ENCODE peak calls at places on chromosome 14, in eight cellular contexts. B, C, H, Q, T, E, S and Y are unnamed samples.

GRCh38 chr14:100303179-100303578 is 3.1 kb downstream of the SLC25A29 start:
- DNase-seq in B (peak; percentile 45), C (no peak), H (no peak), Q (no peak), T (peak; percentile 25), E (no peak), S (no peak), Y (no peak)

GRCh38 chr14:22980672-22981089 is 1.7 kb downstream of the AJUBA start:
- DNase-seq in B (no peak), C (peak; percentile 31), H (no peak), Q (no peak), T (no peak), E (no peak), S (peak; percentile 90), Y (peak; percentile 54)

GRCh38 chr14:76867536-76868452 is 41.6 kb downstream of the LRRC74A start:
- DNase-seq in B (no peak), C (no peak), H (no peak), Q (no peak), T (no peak), E (no peak), S (no peak), Y (no peak)

GRCh38 chr14:71339650-71340415 is 432.6 kb downstream of the PCNX1 start:
- DNase-seq in B (no peak), C (no peak), H (no peak), Q (no peak), T (no peak), E (no peak), S (no peak), Y (no peak)

GRCh38 chr14:60183724-60184596 is 18.8 kb upstream of the DHRS7 start:
- DNase-seq in B (no peak), C (peak; percentile 32), H (peak; percentile 81), Q (no peak), T (peak; percentile 91), E (no peak), S (no peak), Y (no peak)

GRCh38 chr14:54252072-54252730 is 144.6 kb upstream of the CDKN3 start:
- DNase-seq in B (no peak), C (no peak), H (peak; percentile 69), Q (no peak), T (no peak), E (no peak), S (no peak), Y (no peak)

GRCh38 chr14:32329146-32329545 is at the start of gene AKAP6:
- DNase-seq in B (no peak), C (no peak), H (peak; percentile 18), Q (no peak), T (no peak), E (no peak), S (no peak), Y (no peak)

GRCh38 chr14:77306406-77307098 is 14.1 kb downstream of the POMT2 start:
- DNase-seq in B (no peak), C (no peak), H (no peak), Q (no peak), T (no peak), E (no peak), S (no peak), Y (no peak)

GRCh38 chr14:105069887-105070759 is 4.9 kb upstream of the GPR132 start:
- DNase-seq in B (no peak), C (peak; percentile 36), H (peak; percentile 60), Q (no peak), T (no peak), E (no peak), S (no peak), Y (peak; percentile 71)

GRCh38 chr14:104996032-104996431 is 10.4 kb downstream of the CLBA1 start:
- DNase-seq in B (no peak), C (no peak), H (no peak), Q (no peak), T (no peak), E (no peak), S (no peak), Y (no peak)

GRCh38 chr14:77307099-77307496 is 13.6 kb downstream of the POMT2 start:
- DNase-seq in B (peak; percentile 55), C (no peak), H (no peak), Q (no peak), T (no peak), E (no peak), S (no peak), Y (no peak)

GRCh38 chr14:59020382-59020781 is 168.1 kb upstream of the DAAM1 start:
- DNase-seq in B (peak; percentile 38), C (no peak), H (peak; percentile 49), Q (no peak), T (peak; percentile 26), E (no peak), S (no peak), Y (no peak)

GRCh38 chr14:71783101-71783500 is 149.1 kb upstream of the RGS6 start:
- DNase-seq in B (no peak), C (no peak), H (no peak), Q (no peak), T (no peak), E (no peak), S (no peak), Y (no peak)

GRCh38 chr14:93285048-93285447 is 47.8 kb downstream of the BTBD7 start:
- DNase-seq in B (no peak), C (no peak), H (peak; percentile 31), Q (no peak), T (no peak), E (no peak), S (no peak), Y (no peak)

GRCh38 chr14:51883232-51883631 is 22.8 kb downstream of the GNG2 start:
- DNase-seq in B (no peak), C (no peak), H (no peak), Q (no peak), T (no peak), E (no peak), S (no peak), Y (no peak)

GRCh38 chr14:100468557-100468956 is 118.7 kb downstream of the BEGAIN start:
- DNase-seq in B (no peak), C (no peak), H (no peak), Q (no peak), T (no peak), E (no peak), S (no peak), Y (no peak)

GRCh38 chr14:67964391-67964812 is 144.8 kb downstream of the RAD51B start:
- DNase-seq in B (no peak), C (no peak), H (peak; percentile 76), Q (no peak), T (no peak), E (no peak), S (no peak), Y (no peak)

GRCh38 chr14:67961676-67962075 is 142.1 kb downstream of the RAD51B start:
- DNase-seq in B (no peak), C (no peak), H (no peak), Q (no peak), T (no peak), E (no peak), S (no peak), Y (no peak)

GRCh38 chr14:67963545-67963944 is 144.0 kb downstream of the RAD51B start:
- DNase-seq in B (no peak), C (no peak), H (no peak), Q (no peak), T (no peak), E (no peak), S (no peak), Y (no peak)

GRCh38 chr14:67963960-67964359 is 144.4 kb downstream of the RAD51B start:
- DNase-seq in B (no peak), C (no peak), H (no peak), Q (no peak), T (no peak), E (no peak), S (no peak), Y (no peak)

DNA sequence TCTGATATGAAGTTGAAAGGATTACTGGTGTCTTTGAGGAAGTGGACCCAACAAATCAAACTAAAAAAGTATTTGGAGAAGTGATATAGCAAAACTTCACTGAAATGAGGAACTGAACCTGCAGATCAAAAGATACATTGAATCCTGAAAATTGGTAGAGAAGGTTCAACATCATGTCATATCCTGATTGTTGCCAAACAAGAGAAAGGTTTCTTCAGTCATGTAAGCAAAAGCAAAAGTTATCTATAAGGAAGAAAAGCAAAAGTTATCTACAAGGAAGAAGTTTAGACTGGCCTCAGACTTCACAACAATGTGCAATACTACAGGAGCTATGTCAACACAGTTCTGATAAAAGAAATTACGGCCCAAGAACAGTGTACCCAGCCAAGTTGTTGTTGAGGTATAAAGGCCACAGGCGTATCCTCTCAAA is 142.7 kb downstream of the RAD51B start:
- DNase-seq in B (no peak), C (no peak), H (no peak), Q (no peak), T (peak; percentile 80), E (no peak), S (no peak), Y (no peak)
- H3K4me3 ChIP-seq in B (no peak overlapping the region), C (no peak overlapping the region), H (no peak overlapping the region), Q (no peak overlapping the region), T (peak overlapping the region; percentile 22), E (no peak overlapping the region), S (no peak overlapping the region), Y (no peak overlapping the region)

GRCh38 chr14:96205059-96205993 is 687 bp downstream of the BDKRB2 start:
- DNase-seq in B (no peak), C (no peak), H (no peak), Q (no peak), T (peak; percentile 25), E (no peak), S (no peak), Y (no peak)
- H3K4me3 ChIP-seq in B (peak overlapping the region; percentile 28), C (peak overlapping the region; percentile 45), H (peak overlapping the region; percentile 73), Q (peak overlapping the region; percentile 62), T (no peak overlapping the region), E (no peak overlapping the region), S (peak overlapping the region; percentile 18), Y (no peak overlapping the region)

GRCh38 chr14:61584258-61584657 is 111.1 kb upstream of the HIF1A start:
- DNase-seq in B (no peak), C (no peak), H (peak; percentile 92), Q (no peak), T (no peak), E (no peak), S (no peak), Y (no peak)
- H3K4me3 ChIP-seq in B (no peak overlapping the region), C (no peak overlapping the region), H (no peak overlapping the region), Q (no peak overlapping the region), T (no peak overlapping the region), E (no peak overlapping the region), S (no peak overlapping the region), Y (no peak overlapping the region)

GRCh38 chr14:61602733-61603077 is 92.6 kb upstream of the HIF1A start:
- DNase-seq in B (peak; percentile 19), C (no peak), H (no peak), Q (no peak), T (no peak), E (no peak), S (no peak), Y (no peak)

GRCh38 chr14:61598980-61599379 is 96.3 kb upstream of the HIF1A start:
- DNase-seq in B (no peak), C (peak; percentile 38), H (no peak), Q (no peak), T (peak; percentile 57), E (no peak), S (no peak), Y (no peak)

GRCh38 chr14:61601923-61602732 is 93.2 kb upstream of the HIF1A start:
- DNase-seq in B (peak; percentile 84), C (no peak), H (no peak), Q (no peak), T (peak; percentile 19), E (no peak), S (no peak), Y (no peak)

GRCh38 chr14:61596985-61597384 is 98.3 kb upstream of the HIF1A start:
- DNase-seq in B (no peak), C (no peak), H (no peak), Q (no peak), T (no peak), E (no peak), S (no peak), Y (no peak)

GRCh38 chr14:61599959-61600358 is 95.4 kb upstream of the HIF1A start:
- DNase-seq in B (no peak), C (no peak), H (no peak), Q (no peak), T (no peak), E (no peak), S (no peak), Y (no peak)
- H3K4me3 ChIP-seq in B (no peak overlapping the region), C (no peak overlapping the region), H (no peak overlapping the region), Q (no peak overlapping the region), T (no peak overlapping the region), E (no peak overlapping the region), S (no peak overlapping the region), Y (no peak overlapping the region)